ENCODE peak calls at places on chromosomes 11 and 22, in four cellular contexts. One of them, this sample, is unnamed.

GRCh38 chr22:47177334-47177815 is 414.9 kb downstream of the TBC1D22A start:
- DNase-seq in kidney epithelial cell: no peak
- DNase-seq in Calu3: no peak
- DNase-seq in fibroblast of lung: no peak
- DNase-seq in this sample: no peak

GRCh38 chr11:77710358-77710757 is 72.8 kb upstream of the CLNS1A start:
- DNase-seq in kidney epithelial cell: peak; percentile 2
- DNase-seq in Calu3: no peak
- DNase-seq in fibroblast of lung: peak; percentile 18
- DNase-seq in this sample: peak; percentile 8

GRCh38 chr22:42683599-42684283 is 34.5 kb upstream of the CYB5R3 start:
- DNase-seq in kidney epithelial cell: no peak
- DNase-seq in Calu3: no peak
- DNase-seq in fibroblast of lung: peak; percentile 57
- DNase-seq in this sample: no peak

GRCh38 chr22:22943521-22944267 is 56.1 kb downstream of the IGLL5 start:
- DNase-seq in kidney epithelial cell: no peak
- DNase-seq in Calu3: no peak
- DNase-seq in fibroblast of lung: no peak
- DNase-seq in this sample: no peak

GRCh38 chr22:36369004-36369921 is 18.5 kb downstream of the MYH9 start:
- DNase-seq in kidney epithelial cell: no peak
- DNase-seq in Calu3: no peak
- DNase-seq in fibroblast of lung: no peak
- DNase-seq in this sample: no peak

GRCh38 chr22:47196881-47197701 is 434.6 kb downstream of the TBC1D22A start:
- DNase-seq in kidney epithelial cell: no peak
- DNase-seq in Calu3: no peak
- DNase-seq in fibroblast of lung: no peak
- DNase-seq in this sample: no peak

GRCh38 chr11:30936476-30936875 is 350.3 kb upstream of the MPPED2 start:
- DNase-seq in kidney epithelial cell: no peak
- DNase-seq in Calu3: no peak
- DNase-seq in fibroblast of lung: peak; percentile 3
- DNase-seq in this sample: no peak

GRCh38 chr11:130269544-130269943 is 45.2 kb downstream of the ZBTB44 start:
- DNase-seq in kidney epithelial cell: no peak
- DNase-seq in Calu3: no peak
- DNase-seq in fibroblast of lung: no peak
- DNase-seq in this sample: no peak

GRCh38 chr11:111700186-111700585 is 66.0 kb downstream of the PPP2R1B start:
- DNase-seq in kidney epithelial cell: no peak
- DNase-seq in Calu3: no peak
- DNase-seq in fibroblast of lung: no peak
- DNase-seq in this sample: no peak

GRCh38 chr11:63869686-63870085 is 30.8 kb downstream of the MARK2 start:
- DNase-seq in kidney epithelial cell: no peak
- DNase-seq in Calu3: no peak
- DNase-seq in fibroblast of lung: no peak
- DNase-seq in this sample: no peak

DNA sequence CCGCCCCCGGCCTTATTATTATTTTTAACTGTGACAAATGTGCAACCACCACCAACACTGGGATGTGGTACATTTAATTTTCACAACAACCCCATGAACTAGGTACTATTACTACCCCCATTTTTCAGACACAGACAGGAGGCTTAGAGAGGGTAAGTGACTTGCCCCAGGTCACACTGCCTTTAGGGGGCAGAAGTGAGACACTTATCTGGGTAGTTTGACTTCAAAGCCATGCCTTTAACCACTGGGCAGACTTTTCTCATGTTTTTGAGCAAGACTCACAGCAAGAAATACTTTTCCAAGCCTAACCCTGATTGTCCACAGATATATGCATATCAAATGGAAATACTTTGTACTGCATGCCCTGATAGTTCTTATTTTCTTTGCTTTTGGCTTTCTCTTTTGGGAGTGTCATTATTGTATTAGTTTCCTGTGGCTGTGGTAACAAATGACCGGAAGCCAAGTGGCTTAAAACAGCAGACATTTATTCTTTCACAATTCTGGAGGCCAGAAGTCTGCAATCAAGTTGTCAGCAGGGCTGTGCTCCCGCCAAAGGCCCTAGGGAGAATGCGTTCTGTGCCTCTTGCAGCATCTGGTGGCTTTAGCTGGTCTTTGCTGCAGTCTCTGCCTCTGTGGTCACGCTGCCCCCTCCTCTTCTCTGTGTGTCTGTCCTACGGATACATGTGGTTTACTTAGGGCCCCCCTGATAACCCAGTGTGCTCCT is 110.8 kb downstream of the GRIK4 start:
- DNase-seq in kidney epithelial cell: no peak
- DNase-seq in Calu3: no peak
- DNase-seq in fibroblast of lung: peak; percentile 28
- DNase-seq in this sample: no peak
- TF ChIP-seq CTCF in kidney epithelial cell: no peak
- TF ChIP-seq CTCF in Calu3: no peak
- TF ChIP-seq CTCF in fibroblast of lung: no peak
- TF ChIP-seq CTCF in this sample: peak; percentile 39

GRCh38 chr11:7367803-7368202 is 116.1 kb downstream of the SYT9 start:
- DNase-seq in kidney epithelial cell: no peak
- DNase-seq in Calu3: no peak
- DNase-seq in fibroblast of lung: no peak
- DNase-seq in this sample: no peak
- TF ChIP-seq CTCF in kidney epithelial cell: no peak
- TF ChIP-seq CTCF in Calu3: no peak
- TF ChIP-seq CTCF in fibroblast of lung: no peak
- TF ChIP-seq CTCF in this sample: no peak

GRCh38 chr11:97516688-97517087 is 1126.9 kb downstream of the JRKL start:
- DNase-seq in kidney epithelial cell: no peak
- DNase-seq in Calu3: no peak
- DNase-seq in fibroblast of lung: no peak
- DNase-seq in this sample: no peak
- TF ChIP-seq CTCF in kidney epithelial cell: no peak
- TF ChIP-seq CTCF in Calu3: no peak
- TF ChIP-seq CTCF in fibroblast of lung: no peak
- TF ChIP-seq CTCF in this sample: no peak

GRCh38 chr11:70108250-70108649 is 30.1 kb downstream of the ANO1 start:
- DNase-seq in kidney epithelial cell: no peak
- DNase-seq in Calu3: no peak
- DNase-seq in fibroblast of lung: peak; percentile 7
- DNase-seq in this sample: peak; percentile 33
- TF ChIP-seq CTCF in kidney epithelial cell: no peak
- TF ChIP-seq CTCF in Calu3: no peak
- TF ChIP-seq CTCF in fibroblast of lung: no peak
- TF ChIP-seq CTCF in this sample: no peak

GRCh38 chr11:62269654-62270278 is at the start of gene SCGB2A2:
- DNase-seq in kidney epithelial cell: no peak
- DNase-seq in Calu3: peak; percentile 9
- DNase-seq in fibroblast of lung: no peak
- DNase-seq in this sample: no peak
- TF ChIP-seq CTCF in kidney epithelial cell: peak; percentile 19
- TF ChIP-seq CTCF in Calu3: peak; percentile 51
- TF ChIP-seq CTCF in fibroblast of lung: no peak
- TF ChIP-seq CTCF in this sample: peak; percentile 57

This sample was measured in HFFc6.